ENCODE peak calls at places on chromosomes 12 and 14, in eight cellular contexts. G is adrenal gland; T is K562; L is stomach; M is astrocyte; Z is thoracic aorta; C is tibial artery; B is CD8-positive, alpha-beta memory T cell. P is an unnamed sample.

GRCh38 chr14:53784688-53785087 is 171.9 kb downstream of the BMP4 start:
- DNase-seq in Z (no peak), L (no peak), T (no peak), G (no peak), M (no peak), B (no peak), C (no peak), P (no peak)

GRCh38 chr14:39266589-39266870 is 32.8 kb downstream of the MIA2 start:
- DNase-seq in L (peak), B (no peak), Z (no peak), T (peak), G (no peak), M (no peak), C (peak), P (peak)

GRCh38 chr14:53055003-53055402 is 98.1 kb downstream of the DDHD1 start:
- DNase-seq in L (no peak), M (peak), B (no peak), G (no peak), Z (no peak), T (peak), C (no peak), P (no peak)

GRCh38 chr14:93347850-93348249 is 868 bp downstream of the COX8C start:
- DNase-seq in M (no peak), T (no peak), L (no peak), Z (no peak), C (no peak), G (no peak), B (no peak), P (no peak)

GRCh38 chr12:82047480-82047879 is 288.3 kb upstream of the PPFIA2 start:
- DNase-seq in C (peak), G (no peak), M (no peak), B (no peak), T (no peak), L (no peak), Z (no peak), P (no peak)

GRCh38 chr12:14514154-14514842 is 53.4 kb downstream of the PLBD1 start:
- DNase-seq in L (peak), B (no peak), M (peak), C (no peak), T (peak), G (no peak), Z (no peak), P (peak)

GRCh38 chr14:105021656-105022275 is 883 bp upstream of the CDCA4 start:
- DNase-seq in Z (no peak), B (peak), M (no peak), T (peak), C (no peak), G (peak), L (peak), P (peak)

GRCh38 chr14:51962678-51963077 is 26.7 kb upstream of the RTRAF start:
- DNase-seq in G (no peak), C (no peak), L (no peak), B (no peak), T (no peak), M (peak), Z (no peak), P (no peak)

GRCh38 chr12:80269953-80270552 is 170.7 kb downstream of the OTOGL start:
- DNase-seq in L (no peak), B (no peak), T (peak), G (no peak), C (no peak), Z (no peak), M (no peak), P (no peak)

GRCh38 chr12:120650249-120650690 is 9.8 kb downstream of the CABP1 start:
- DNase-seq in Z (no peak), M (no peak), G (no peak), C (no peak), T (no peak), B (no peak), L (no peak), P (no peak)

GRCh38 chr12:112974904-112975303 is 3.4 kb upstream of the OAS2 start:
- DNase-seq in L (no peak), B (no peak), C (no peak), Z (no peak), M (no peak), G (no peak), T (no peak), P (no peak)

GRCh38 chr12:30515351-30515750 is 180.3 kb downstream of the IPO8 start:
- DNase-seq in G (no peak), B (no peak), C (no peak), L (no peak), M (peak), T (no peak), Z (no peak), P (no peak)

GRCh38 chr12:114335607-114336006 is 70.3 kb downstream of the TBX5 start:
- DNase-seq in C (no peak), Z (no peak), L (no peak), B (no peak), G (no peak), T (no peak), M (no peak), P (no peak)

GRCh38 chr14:71486274-71486673 is 446.0 kb upstream of the RGS6 start:
- DNase-seq in G (no peak), B (no peak), T (no peak), M (peak), C (no peak), Z (no peak), L (no peak), P (no peak)

GRCh38 chr12:716506-716905 is 35.9 kb upstream of the WNK1 start:
- DNase-seq in T (peak), G (no peak), C (no peak), Z (no peak), M (peak), L (no peak), B (no peak), P (no peak)

GRCh38 chr12:69534389-69534822 is 50.9 kb upstream of the CCT2 start:
- DNase-seq in C (peak), M (peak), T (no peak), B (no peak), L (no peak), G (peak), Z (peak), P (peak)

GRCh38 chr12:30970559-30971202 is 44.1 kb downstream of the TSPAN11 start:
- DNase-seq in L (no peak), G (no peak), C (no peak), T (no peak), Z (no peak), M (no peak), B (no peak), P (peak)

GRCh38 chr12:130090564-130090963 is 71.7 kb upstream of the FZD10 start:
- DNase-seq in B (no peak), G (no peak), T (no peak), Z (no peak), M (no peak), C (no peak), L (no peak), P (no peak)

GRCh38 chr12:29888777-29889176 is 105.0 kb upstream of the TMTC1 start:
- DNase-seq in C (no peak), T (no peak), Z (no peak), B (no peak), G (no peak), M (no peak), L (no peak), P (no peak)

GRCh38 chr14:50344116-50344775 is 32.1 kb downstream of the DMAC2L start:
- DNase-seq in L (no peak), T (no peak), B (no peak), M (peak), C (no peak), Z (no peak), G (no peak), P (no peak)

GRCh38 chr12:119154435-119154818 is 24.3 kb upstream of the HSPB8 start:
- DNase-seq in C (no peak), M (no peak), Z (no peak), G (no peak), L (no peak), B (no peak), T (peak), P (peak)

GRCh38 chr14:104505085-104506074 is 74.2 kb upstream of the C14orf180 start:
- DNase-seq in G (peak), Z (no peak), C (no peak), B (no peak), T (no peak), L (no peak), M (no peak), P (no peak)

GRCh38 chr12:93245543-93245942 is 132.2 kb upstream of the NUDT4 start:
- DNase-seq in Z (no peak), T (no peak), C (no peak), L (no peak), B (no peak), M (no peak), G (no peak), P (no peak)

GRCh38 chr14:100096656-100097055 is 31.4 kb downstream of the EVL start:
- DNase-seq in L (no peak), B (no peak), C (no peak), M (peak), Z (no peak), G (no peak), T (no peak), P (no peak)

GRCh38 chr12:48917857-48918537 is 7.3 kb downstream of the FKBP11 start:
- DNase-seq in T (no peak), C (no peak), M (no peak), B (peak), G (no peak), L (no peak), Z (no peak), P (no peak)

GRCh38 chr14:73365727-73366126 is 92.6 kb downstream of the NUMB start:
- DNase-seq in C (no peak), L (no peak), B (no peak), T (no peak), G (no peak), Z (no peak), M (peak), P (no peak)

GRCh38 chr14:59811850-59812249 is 58.7 kb downstream of the RTN1 start:
- DNase-seq in L (no peak), T (no peak), Z (no peak), G (no peak), M (no peak), C (no peak), B (no peak), P (no peak)

GRCh38 chr12:14264777-14265176 is 100.7 kb upstream of the ATF7IP start:
- DNase-seq in M (no peak), G (no peak), B (no peak), T (no peak), L (no peak), C (no peak), Z (no peak), P (no peak)

GRCh38 chr12:61524851-61525250 is 735.4 kb upstream of the USP15 start:
- DNase-seq in M (no peak), Z (no peak), G (no peak), B (no peak), L (no peak), C (no peak), T (no peak), P (no peak)

DNA sequence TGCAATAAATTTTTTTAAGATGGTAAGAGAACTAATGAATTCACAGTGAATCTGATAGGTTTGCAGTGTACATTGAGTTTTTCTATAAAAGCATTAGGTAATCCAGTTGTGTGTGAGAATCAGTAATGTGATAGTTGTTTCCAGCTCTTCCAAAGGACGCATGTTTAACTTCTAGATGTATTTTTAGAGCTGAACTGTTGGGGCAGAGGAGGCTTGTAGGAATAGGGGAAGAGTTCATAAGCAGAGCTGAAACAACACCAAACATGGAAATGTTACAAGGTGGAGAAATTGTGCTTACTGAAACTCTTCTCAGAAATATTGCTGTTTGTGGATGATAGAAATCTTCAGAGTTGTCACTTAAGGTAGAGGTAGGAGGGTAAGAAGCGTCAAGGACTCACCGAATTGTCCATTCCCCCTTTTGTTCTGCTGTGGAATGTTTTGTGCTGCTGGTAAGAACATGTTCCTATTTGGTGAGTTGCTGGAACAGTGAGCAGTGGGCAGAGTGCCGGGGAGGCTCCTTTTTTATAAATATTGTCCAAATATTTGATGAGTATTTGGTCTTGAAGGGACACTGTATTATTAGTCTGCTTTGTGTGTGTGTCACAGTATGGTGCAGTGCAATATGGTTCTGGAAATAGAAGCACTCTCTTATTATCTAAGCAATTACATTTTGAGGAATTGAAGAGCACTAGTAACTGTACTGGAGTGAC is 76.7 kb downstream of the ANO6 start:
- DNase-seq in Z (no peak), B (no peak), G (no peak), T (no peak), L (no peak), M (no peak), C (no peak), P (peak)
- H3K27ac ChIP-seq in Z (peak), B (no peak), G (no peak), T (peak), L (peak), M (no peak), C (peak), P (peak)

GRCh38 chr12:37666069-37666781 is 650.3 kb upstream of the ALG10B start:
- DNase-seq in Z (no peak), M (no peak), B (no peak), L (no peak), G (no peak), T (no peak), C (no peak), P (no peak)
- H3K27ac ChIP-seq in Z (no peak), M (no peak), B (no peak), L (no peak), G (no peak), T (no peak), C (no peak), P (no peak)

GRCh38 chr14:90387201-90387600 is 9.6 kb upstream of the CALM1 start:
- DNase-seq in B (no peak), C (no peak), Z (no peak), T (no peak), M (no peak), L (no peak), G (no peak), P (no peak)
- H3K27ac ChIP-seq in B (no peak), C (no peak), Z (peak), T (no peak), M (no peak), L (peak), G (no peak), P (peak)

GRCh38 chr12:54033106-54033979 is 493 bp downstream of the HOXC5 start:
- DNase-seq in G (peak), B (no peak), C (peak), L (peak), Z (no peak), M (no peak), T (no peak), P (peak)
- H3K27ac ChIP-seq in G (no peak), B (no peak), C (peak), L (peak), Z (no peak), M (no peak), T (no peak), P (no peak)

GRCh38 chr14:75257241-75257640 is 21.4 kb upstream of the FOS start:
- DNase-seq in M (no peak), B (no peak), L (no peak), G (no peak), Z (no peak), C (no peak), T (no peak), P (no peak)

GRCh38 chr14:75258803-75259509 is 19.7 kb upstream of the FOS start:
- DNase-seq in B (peak), G (peak), T (peak), C (peak), L (peak), M (peak), Z (peak), P (peak)

GRCh38 chr14:75259946-75260545 is 18.6 kb upstream of the FOS start:
- DNase-seq in T (no peak), G (no peak), B (no peak), L (no peak), C (no peak), Z (no peak), M (no peak), P (no peak)

GRCh38 chr14:75258079-75258802 is 20.4 kb upstream of the FOS start:
- DNase-seq in T (no peak), M (no peak), C (peak), L (peak), Z (no peak), B (no peak), G (peak), P (peak)

DNA sequence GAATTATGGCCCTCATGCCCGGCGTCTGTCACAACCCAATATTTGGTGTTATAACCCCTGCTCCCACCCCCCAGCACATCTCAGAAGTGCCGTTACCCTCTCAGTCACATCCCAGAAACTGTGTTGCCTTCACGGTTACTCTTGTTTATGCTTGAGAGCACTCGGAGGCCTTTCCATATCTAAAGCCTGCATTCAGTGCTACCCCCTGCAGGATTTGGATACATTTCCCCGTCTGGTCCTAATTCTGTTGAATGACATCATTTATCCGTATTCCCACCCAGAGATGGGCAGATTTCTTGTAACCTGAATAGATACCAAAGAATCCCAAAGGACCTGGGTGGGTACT is 19.1 kb upstream of the FOS start:
- DNase-seq in L (no peak), C (no peak), Z (no peak), T (peak), G (no peak), M (peak), B (no peak), P (peak)
- H3K27ac ChIP-seq in L (peak), C (peak), Z (peak), T (peak), G (peak), M (peak), B (peak), P (peak)